ENCODE peak calls at places on chromosomes 3 and 15, in six cellular contexts. One of them, this sample, is unnamed.

GRCh38 chr3:130429069-130430023 is 83.9 kb downstream of the COL6A5 start:
- DNase-seq in body of pancreas: no peak
- DNase-seq in PC-9: no peak
- DNase-seq in CD8-positive, alpha-beta T cell: no peak
- DNase-seq in adrenal gland: no peak
- DNase-seq in cardiac muscle cell: no peak
- DNase-seq in this sample: no peak

GRCh38 chr15:96326551-96327154 is 3.8 kb upstream of the NR2F2 start:
- DNase-seq in cardiac muscle cell: peak; percentile 50
- DNase-seq in PC-9: peak; percentile 56
- DNase-seq in adrenal gland: peak; percentile 65
- DNase-seq in CD8-positive, alpha-beta T cell: no peak
- DNase-seq in body of pancreas: peak; percentile 51
- DNase-seq in this sample: no peak

GRCh38 chr15:94580186-94580585 is 348.8 kb downstream of the MCTP2 start:
- DNase-seq in PC-9: no peak
- DNase-seq in CD8-positive, alpha-beta T cell: no peak
- DNase-seq in adrenal gland: no peak
- DNase-seq in cardiac muscle cell: no peak
- DNase-seq in body of pancreas: no peak
- DNase-seq in this sample: no peak

GRCh38 chr3:128950223-128950938 is 43.5 kb downstream of the CFAP92 start:
- DNase-seq in adrenal gland: peak; percentile 31
- DNase-seq in CD8-positive, alpha-beta T cell: no peak
- DNase-seq in PC-9: no peak
- DNase-seq in cardiac muscle cell: peak; percentile 40
- DNase-seq in body of pancreas: no peak
- DNase-seq in this sample: no peak

GRCh38 chr15:87628311-87628710 is 628.2 kb downstream of the NTRK3 start:
- DNase-seq in cardiac muscle cell: peak; percentile 5
- DNase-seq in PC-9: no peak
- DNase-seq in body of pancreas: no peak
- DNase-seq in CD8-positive, alpha-beta T cell: no peak
- DNase-seq in adrenal gland: no peak
- DNase-seq in this sample: no peak

GRCh38 chr3:129278970-129279906 is 568 bp downstream of the HMCES start:
- DNase-seq in CD8-positive, alpha-beta T cell: peak; percentile 28
- DNase-seq in adrenal gland: peak; percentile 66
- DNase-seq in cardiac muscle cell: peak; percentile 89
- DNase-seq in body of pancreas: peak; percentile 31
- DNase-seq in PC-9: peak; percentile 60
- DNase-seq in this sample: no peak

GRCh38 chr15:36643551-36643950 is 64.1 kb downstream of the CDIN1 start:
- DNase-seq in body of pancreas: no peak
- DNase-seq in cardiac muscle cell: no peak
- DNase-seq in adrenal gland: no peak
- DNase-seq in CD8-positive, alpha-beta T cell: no peak
- DNase-seq in PC-9: peak; percentile 35
- DNase-seq in this sample: no peak

GRCh38 chr3:188026191-188026968 is 127.6 kb upstream of the LPP start:
- DNase-seq in CD8-positive, alpha-beta T cell: no peak
- DNase-seq in PC-9: no peak
- DNase-seq in adrenal gland: no peak
- DNase-seq in body of pancreas: peak; percentile 42
- DNase-seq in cardiac muscle cell: no peak
- DNase-seq in this sample: no peak

GRCh38 chr3:106114220-106114619 is 245.4 kb upstream of the CBLB start:
- DNase-seq in adrenal gland: no peak
- DNase-seq in body of pancreas: no peak
- DNase-seq in CD8-positive, alpha-beta T cell: no peak
- DNase-seq in PC-9: peak; percentile 83
- DNase-seq in cardiac muscle cell: no peak
- DNase-seq in this sample: no peak

GRCh38 chr3:118436863-118437262 is 597.8 kb downstream of the IGSF11 start:
- DNase-seq in cardiac muscle cell: no peak
- DNase-seq in adrenal gland: no peak
- DNase-seq in PC-9: no peak
- DNase-seq in body of pancreas: no peak
- DNase-seq in CD8-positive, alpha-beta T cell: no peak
- DNase-seq in this sample: no peak

GRCh38 chr15:29822685-29823459 is 604 bp upstream of the TJP1 start:
- DNase-seq in PC-9: peak; percentile 78
- DNase-seq in adrenal gland: peak; percentile 89
- DNase-seq in body of pancreas: peak; percentile 78
- DNase-seq in cardiac muscle cell: peak; percentile 74
- DNase-seq in CD8-positive, alpha-beta T cell: no peak
- DNase-seq in this sample: no peak

GRCh38 chr3:89617706-89618105 is 510.3 kb downstream of the EPHA3 start:
- DNase-seq in CD8-positive, alpha-beta T cell: no peak
- DNase-seq in adrenal gland: no peak
- DNase-seq in cardiac muscle cell: peak; percentile 60
- DNase-seq in PC-9: no peak
- DNase-seq in body of pancreas: no peak
- DNase-seq in this sample: no peak

GRCh38 chr3:125916376-125916978 is 52.5 kb upstream of the ROPN1B start:
- DNase-seq in cardiac muscle cell: peak; percentile 95
- DNase-seq in adrenal gland: no peak
- DNase-seq in PC-9: peak; percentile 88
- DNase-seq in CD8-positive, alpha-beta T cell: peak; percentile 91
- DNase-seq in body of pancreas: peak; percentile 99
- DNase-seq in this sample: peak; percentile 65
- TF ChIP-seq CTCF in cardiac muscle cell: peak; percentile 39
- TF ChIP-seq CTCF in adrenal gland: no peak
- TF ChIP-seq CTCF in PC-9: no peak
- TF ChIP-seq CTCF in CD8-positive, alpha-beta T cell: peak; percentile 18
- TF ChIP-seq CTCF in body of pancreas: no peak
- TF ChIP-seq CTCF in this sample: peak; percentile 29

GRCh38 chr3:37321260-37321852 is 147.0 kb upstream of the LRRFIP2 start:
- DNase-seq in PC-9: no peak
- DNase-seq in CD8-positive, alpha-beta T cell: no peak
- DNase-seq in cardiac muscle cell: no peak
- DNase-seq in adrenal gland: no peak
- DNase-seq in body of pancreas: no peak
- DNase-seq in this sample: no peak
- H3K4me3 ChIP-seq in PC-9: no peak overlapping the region
- H3K4me3 ChIP-seq in CD8-positive, alpha-beta T cell: no peak overlapping the region
- H3K4me3 ChIP-seq in cardiac muscle cell: no peak overlapping the region
- H3K4me3 ChIP-seq in adrenal gland: no peak overlapping the region
- H3K4me3 ChIP-seq in body of pancreas: no peak overlapping the region
- H3K4me3 ChIP-seq in this sample: no peak overlapping the region

DNA sequence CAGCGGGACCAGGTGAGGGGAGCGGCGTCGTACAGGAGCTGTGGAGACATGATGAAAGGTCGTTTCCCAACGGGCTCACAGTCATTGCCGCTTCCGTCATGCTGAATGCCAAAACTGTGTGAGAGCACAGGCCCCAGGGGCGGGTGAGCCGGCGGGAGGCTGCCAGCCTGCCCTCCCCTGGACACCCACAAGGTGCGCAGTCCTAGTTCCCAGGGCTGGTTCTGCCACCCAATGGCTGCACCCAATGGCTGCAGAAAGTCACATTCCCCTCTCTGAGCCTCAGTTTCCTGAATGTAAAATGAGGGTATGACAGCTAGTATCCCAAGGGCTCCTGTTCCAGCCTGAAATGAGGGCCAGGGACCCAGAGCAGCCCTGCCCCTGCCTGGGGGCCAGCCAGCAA is 23.0 kb downstream of the ADAMTS7 start:
- DNase-seq in adrenal gland: no peak
- DNase-seq in body of pancreas: no peak
- DNase-seq in PC-9: no peak
- DNase-seq in cardiac muscle cell: no peak
- DNase-seq in CD8-positive, alpha-beta T cell: no peak
- DNase-seq in this sample: no peak
- TF ChIP-seq CTCF in adrenal gland: no peak
- TF ChIP-seq CTCF in body of pancreas: no peak
- TF ChIP-seq CTCF in PC-9: no peak
- TF ChIP-seq CTCF in cardiac muscle cell: no peak
- TF ChIP-seq CTCF in CD8-positive, alpha-beta T cell: no peak
- TF ChIP-seq CTCF in this sample: no peak

GRCh38 chr15:27973886-27974285 is 125.2 kb downstream of the OCA2 start:
- DNase-seq in adrenal gland: no peak
- DNase-seq in PC-9: no peak
- DNase-seq in CD8-positive, alpha-beta T cell: no peak
- DNase-seq in body of pancreas: no peak
- DNase-seq in cardiac muscle cell: no peak
- DNase-seq in this sample: no peak
- H3K4me3 ChIP-seq in adrenal gland: no peak overlapping the region
- H3K4me3 ChIP-seq in PC-9: no peak overlapping the region
- H3K4me3 ChIP-seq in CD8-positive, alpha-beta T cell: no peak overlapping the region
- H3K4me3 ChIP-seq in body of pancreas: no peak overlapping the region
- H3K4me3 ChIP-seq in cardiac muscle cell: no peak overlapping the region
- H3K4me3 ChIP-seq in this sample: no peak overlapping the region

DNA sequence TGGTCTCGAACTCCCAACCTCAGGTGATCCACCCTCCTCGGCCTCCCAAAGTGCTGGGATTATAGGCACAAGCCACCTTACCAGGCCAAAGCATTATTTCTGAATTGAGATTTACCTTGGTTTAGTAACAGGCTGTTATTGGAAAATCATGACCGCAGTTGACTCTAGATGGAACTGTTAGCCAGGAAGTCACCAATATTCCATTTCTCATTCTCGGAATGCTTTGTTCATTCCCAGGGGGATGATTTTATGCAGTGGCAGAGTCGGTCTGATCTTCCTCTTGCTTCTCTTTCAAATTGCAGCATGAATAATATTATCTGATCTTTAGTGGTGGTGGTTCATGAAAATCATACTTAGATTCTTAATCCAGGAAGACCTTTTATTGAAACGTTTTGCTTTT is 195.5 kb upstream of the MBNL1 start:
- DNase-seq in cardiac muscle cell: no peak
- DNase-seq in body of pancreas: no peak
- DNase-seq in CD8-positive, alpha-beta T cell: no peak
- DNase-seq in adrenal gland: no peak
- DNase-seq in PC-9: no peak
- DNase-seq in this sample: no peak
- TF ChIP-seq CTCF in cardiac muscle cell: peak; percentile 13
- TF ChIP-seq CTCF in body of pancreas: no peak
- TF ChIP-seq CTCF in CD8-positive, alpha-beta T cell: no peak
- TF ChIP-seq CTCF in adrenal gland: no peak
- TF ChIP-seq CTCF in PC-9: no peak
- TF ChIP-seq CTCF in this sample: no peak

DNA sequence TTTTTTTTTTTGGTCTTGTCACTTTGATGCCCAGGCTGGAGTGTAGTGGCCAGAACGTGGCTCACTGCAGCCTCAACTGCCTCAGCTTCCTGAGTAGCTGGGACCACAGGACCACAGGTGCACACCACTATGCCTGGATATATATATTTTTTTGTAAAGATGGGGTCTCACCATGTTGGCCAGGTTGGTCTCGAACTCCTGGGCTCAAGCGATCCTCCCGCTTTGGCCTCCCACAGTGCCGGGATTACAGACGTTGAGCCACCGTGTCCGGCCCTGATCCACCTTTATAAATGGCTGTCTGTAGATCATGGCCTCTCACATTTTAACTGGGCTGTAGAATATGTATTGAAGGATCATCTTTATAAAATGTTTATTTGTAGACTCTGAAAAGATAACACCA is 1.9 kb upstream of the EIF3J start:
- DNase-seq in adrenal gland: peak; percentile 46
- DNase-seq in CD8-positive, alpha-beta T cell: no peak
- DNase-seq in body of pancreas: no peak
- DNase-seq in cardiac muscle cell: no peak
- DNase-seq in PC-9: no peak
- DNase-seq in this sample: no peak
- H3K4me3 ChIP-seq in adrenal gland: no peak overlapping the region
- H3K4me3 ChIP-seq in CD8-positive, alpha-beta T cell: no peak overlapping the region
- H3K4me3 ChIP-seq in body of pancreas: no peak overlapping the region
- H3K4me3 ChIP-seq in cardiac muscle cell: no peak overlapping the region
- H3K4me3 ChIP-seq in PC-9: peak overlapping the region; percentile 90
- H3K4me3 ChIP-seq in this sample: no peak overlapping the region

GRCh38 chr3:78988324-78988723 is 779.5 kb downstream of the ROBO1 start:
- DNase-seq in body of pancreas: no peak
- DNase-seq in adrenal gland: no peak
- DNase-seq in CD8-positive, alpha-beta T cell: no peak
- DNase-seq in cardiac muscle cell: no peak
- DNase-seq in PC-9: no peak
- DNase-seq in this sample: no peak
- TF ChIP-seq CTCF in body of pancreas: no peak
- TF ChIP-seq CTCF in adrenal gland: peak; percentile 47
- TF ChIP-seq CTCF in CD8-positive, alpha-beta T cell: no peak
- TF ChIP-seq CTCF in cardiac muscle cell: peak; percentile 42
- TF ChIP-seq CTCF in PC-9: peak; percentile 56
- TF ChIP-seq CTCF in this sample: no peak

This sample was measured in GM12864.